ENCODE peak calls at places on chromosomes 12 and 14, in five cellular contexts. N, W, K, H and V are unnamed samples.

GRCh38 chr14:34711169-34711568 is 3.2 kb downstream of the CFL2 start:
- DNase-seq in W (peak; percentile 73), K (peak; percentile 64), N (peak; percentile 29), H (peak; percentile 24), V (no peak)

GRCh38 chr14:23300687-23301223 is 1.9 kb downstream of the PPP1R3E start:
- DNase-seq in W (peak; percentile 28), H (peak; percentile 35), K (peak; percentile 12), N (no peak), V (no peak)

GRCh38 chr14:45486599-45486998 is 233.6 kb upstream of the MIS18BP1 start:
- DNase-seq in K (no peak), W (no peak), N (no peak), H (no peak), V (no peak)

GRCh38 chr12:49673446-49674317 is 33.5 kb downstream of the FMNL3 start:
- DNase-seq in H (peak; percentile 98), N (peak; percentile 85), W (peak; percentile 98), K (peak; percentile 87), V (no peak)

GRCh38 chr12:100827901-100828520 is 33.4 kb downstream of the ANO4 start:
- DNase-seq in N (no peak), K (peak; percentile 40), W (peak; percentile 72), H (peak; percentile 24), V (peak; percentile 18)

GRCh38 chr14:78666336-78667056 is 496.3 kb downstream of the NRXN3 start:
- DNase-seq in H (no peak), N (no peak), W (no peak), K (peak; percentile 1), V (no peak)

GRCh38 chr14:91883770-91884169 is 16.4 kb upstream of the TC2N start:
- DNase-seq in K (no peak), W (peak; percentile 73), N (peak; percentile 62), H (no peak), V (no peak)

GRCh38 chr12:92561543-92561899 is 141.3 kb upstream of the PLEKHG7 start:
- DNase-seq in N (peak; percentile 79), H (peak; percentile 72), W (peak; percentile 92), K (no peak), V (peak; percentile 82)

GRCh38 chr14:75969891-75970290 is 11.9 kb downstream of the TGFB3 start:
- DNase-seq in H (no peak), W (no peak), N (no peak), K (no peak), V (peak; percentile 34)

GRCh38 chr12:29103539-29103974 is 45.5 kb upstream of the FAR2 start:
- DNase-seq in H (no peak), K (no peak), W (no peak), N (no peak), V (no peak)

GRCh38 chr14:90213099-90213748 is 43.1 kb upstream of the PSMC1 start:
- DNase-seq in W (no peak), H (no peak), K (no peak), N (no peak), V (no peak)

GRCh38 chr12:77751939-77752338 is 78.8 kb upstream of the NAV3 start:
- DNase-seq in H (peak; percentile 82), N (no peak), K (peak; percentile 8), W (peak; percentile 74), V (no peak)

GRCh38 chr14:78029471-78030372 is 140.5 kb upstream of the NRXN3 start:
- DNase-seq in N (no peak), K (peak; percentile 4), W (no peak), H (no peak), V (no peak)

GRCh38 chr12:23889069-23889440 is 60.4 kb downstream of the SOX5 start:
- DNase-seq in N (no peak), W (no peak), K (no peak), H (no peak), V (no peak)

GRCh38 chr14:64495252-64495651 is 8.4 kb downstream of the ZBTB25 start:
- DNase-seq in K (no peak), H (no peak), W (no peak), N (no peak), V (no peak)

GRCh38 chr12:93245543-93245942 is 132.2 kb upstream of the NUDT4 start:
- DNase-seq in W (no peak), K (no peak), N (no peak), H (no peak), V (no peak)

GRCh38 chr12:124993568-124994434 is at the start of gene BRI3BP:
- DNase-seq in W (peak; percentile 33), H (peak; percentile 36), K (no peak), N (peak; percentile 17), V (peak; percentile 43)

GRCh38 chr12:102769323-102769916 is 147.6 kb downstream of the PAH start:
- DNase-seq in N (peak; percentile 85), W (peak; percentile 69), H (peak; percentile 34), K (peak; percentile 61), V (peak; percentile 2)

GRCh38 chr12:85057370-85057963 is 21.3 kb downstream of the LRRIQ1 start:
- DNase-seq in N (peak; percentile 55), H (peak; percentile 58), W (peak; percentile 67), K (peak; percentile 21), V (peak; percentile 34)

GRCh38 chr14:103031956-103032355 is 25.4 kb downstream of the CDC42BPB start:
- DNase-seq in H (peak; percentile 25), N (no peak), K (no peak), W (no peak), V (peak; percentile 13)

GRCh38 chr14:22556990-22557623 is 31.9 kb downstream of the DAD1 start:
- DNase-seq in N (peak; percentile 79), W (peak; percentile 72), H (peak; percentile 71), K (peak; percentile 91), V (peak; percentile 37)

GRCh38 chr12:49705479-49706267 is 1.5 kb downstream of the FMNL3 start:
- DNase-seq in W (peak; percentile 59), K (peak; percentile 95), H (peak; percentile 89), N (no peak), V (no peak)

GRCh38 chr14:26719514-26719913 is 121.7 kb upstream of the NOVA1 start:
- DNase-seq in H (no peak), W (peak; percentile 58), N (no peak), K (peak; percentile 71), V (peak; percentile 53)

GRCh38 chr12:64675795-64676194 is 65.5 kb downstream of the RASSF3 start:
- DNase-seq in H (peak; percentile 80), K (peak; percentile 94), N (no peak), W (peak; percentile 61), V (peak; percentile 72)

GRCh38 chr12:31970199-31970598 is 11.0 kb downstream of the RESF1 start:
- DNase-seq in W (no peak), K (no peak), H (no peak), N (no peak), V (no peak)

GRCh38 chr12:28027947-28028724 is 55.6 kb upstream of the PTHLH start:
- DNase-seq in W (no peak), N (no peak), H (peak; percentile 24), K (peak; percentile 45), V (peak; percentile 39)

GRCh38 chr14:26597136-26598080 is at the start of gene NOVA1:
- DNase-seq in W (peak; percentile 39), N (peak; percentile 31), H (peak; percentile 22), K (no peak), V (peak; percentile 37)